ENCODE peak calls at places on chromosome 7, in five cellular contexts. M, G, U, D and R are unnamed samples.

GRCh38 chr7:112929411-112929810 is 139.2 kb upstream of the TMEM168 start:
- DNase-seq in M (no peak), G (no peak), U (no peak), D (no peak), R (no peak)

GRCh38 chr7:119984247-119984646 is 288.7 kb upstream of the KCND2 start:
- DNase-seq in M (no peak), G (no peak), U (no peak), D (no peak), R (no peak)

GRCh38 chr7:87474533-87475358 is 734 bp downstream of the ABCB4 start:
- DNase-seq in M (no peak), G (peak), U (no peak), D (no peak), R (no peak)

GRCh38 chr7:36986429-36987362 is 262.4 kb upstream of the AOAH start:
- DNase-seq in M (peak), G (peak), U (peak), D (peak), R (peak)

GRCh38 chr7:47037607-47038006 is 544.3 kb downstream of the TNS3 start:
- DNase-seq in M (no peak), G (no peak), U (no peak), D (no peak), R (no peak)

GRCh38 chr7:69019437-69019836 is 578.8 kb upstream of the AUTS2 start:
- DNase-seq in M (no peak), G (no peak), U (no peak), D (no peak), R (no peak)

GRCh38 chr7:151808296-151809155 is 68.4 kb downstream of the PRKAG2 start:
- DNase-seq in M (no peak), G (peak), U (no peak), D (no peak), R (no peak)

GRCh38 chr7:157663061-157663863 is 326.5 kb downstream of the DNAJB6 start:
- DNase-seq in M (no peak), G (no peak), U (no peak), D (no peak), R (no peak)

GRCh38 chr7:118214051-118214832 is 10.3 kb upstream of the ANKRD7 start:
- DNase-seq in M (peak), G (peak), U (peak), D (peak), R (peak)

GRCh38 chr7:43430412-43430811 is 152.5 kb upstream of the STK17A start:
- DNase-seq in M (no peak), G (no peak), U (no peak), D (no peak), R (no peak)

GRCh38 chr7:99311702-99312101 is 14.0 kb upstream of the ARPC1A start:
- DNase-seq in M (no peak), G (no peak), U (no peak), D (no peak), R (no peak)

GRCh38 chr7:106317971-106318370 is 33.2 kb upstream of the NAMPT start:
- DNase-seq in M (no peak), G (no peak), U (no peak), D (no peak), R (no peak)

GRCh38 chr7:147298611-147299043 is 1182.0 kb downstream of the CNTNAP2 start:
- DNase-seq in M (no peak), G (no peak), U (no peak), D (no peak), R (no peak)

GRCh38 chr7:81887098-81887497 is 117.3 kb upstream of the HGF start:
- DNase-seq in M (no peak), G (no peak), U (no peak), D (peak), R (no peak)

GRCh38 chr7:30842542-30843451 is 68.9 kb upstream of the AQP1 start:
- DNase-seq in M (no peak), G (peak), U (no peak), D (no peak), R (no peak)

GRCh38 chr7:40717242-40717641 is 582.4 kb downstream of the SUGCT start:
- DNase-seq in M (no peak), G (peak), U (no peak), D (peak), R (no peak)

GRCh38 chr7:110224643-110225042 is 866.3 kb upstream of the LRRN3 start:
- DNase-seq in M (no peak), G (no peak), U (no peak), D (no peak), R (no peak)

GRCh38 chr7:131466735-131467365 is 89.6 kb downstream of the PODXL start:
- DNase-seq in M (no peak), G (no peak), U (no peak), D (no peak), R (no peak)

GRCh38 chr7:132577206-132578049 is 1.2 kb upstream of the PLXNA4 start:
- DNase-seq in M (no peak), G (peak), U (no peak), D (no peak), R (peak)

GRCh38 chr7:93115796-93116195 is 2.0 kb downstream of the SAMD9 start:
- DNase-seq in M (no peak), G (no peak), U (no peak), D (no peak), R (no peak)

GRCh38 chr7:101871351-101871750 is 53.9 kb downstream of the CUX1 start:
- DNase-seq in M (no peak), G (no peak), U (no peak), D (no peak), R (no peak)

GRCh38 chr7:2760098-2760889 is 72.3 kb downstream of the AMZ1 start:
- DNase-seq in M (no peak), G (peak), U (no peak), D (no peak), R (no peak)

GRCh38 chr7:68015565-68016532 is 1019.2 kb downstream of the TYW1 start:
- DNase-seq in M (no peak), G (no peak), U (no peak), D (no peak), R (no peak)

GRCh38 chr7:130151591-130152269 is 53.5 kb downstream of the TMEM209 start:
- DNase-seq in M (peak), G (no peak), U (no peak), D (peak), R (no peak)

GRCh38 chr7:107029061-107029763 is 15.3 kb upstream of the PRKAR2B start:
- DNase-seq in M (no peak), G (no peak), U (no peak), D (no peak), R (no peak)

GRCh38 chr7:29287366-29287765 is 92.8 kb downstream of the CHN2 start:
- DNase-seq in M (no peak), G (no peak), U (no peak), D (no peak), R (no peak)

GRCh38 chr7:112714917-112715316 is 75.3 kb downstream of the TMEM168 start:
- DNase-seq in M (no peak), G (no peak), U (no peak), D (no peak), R (no peak)

DNA sequence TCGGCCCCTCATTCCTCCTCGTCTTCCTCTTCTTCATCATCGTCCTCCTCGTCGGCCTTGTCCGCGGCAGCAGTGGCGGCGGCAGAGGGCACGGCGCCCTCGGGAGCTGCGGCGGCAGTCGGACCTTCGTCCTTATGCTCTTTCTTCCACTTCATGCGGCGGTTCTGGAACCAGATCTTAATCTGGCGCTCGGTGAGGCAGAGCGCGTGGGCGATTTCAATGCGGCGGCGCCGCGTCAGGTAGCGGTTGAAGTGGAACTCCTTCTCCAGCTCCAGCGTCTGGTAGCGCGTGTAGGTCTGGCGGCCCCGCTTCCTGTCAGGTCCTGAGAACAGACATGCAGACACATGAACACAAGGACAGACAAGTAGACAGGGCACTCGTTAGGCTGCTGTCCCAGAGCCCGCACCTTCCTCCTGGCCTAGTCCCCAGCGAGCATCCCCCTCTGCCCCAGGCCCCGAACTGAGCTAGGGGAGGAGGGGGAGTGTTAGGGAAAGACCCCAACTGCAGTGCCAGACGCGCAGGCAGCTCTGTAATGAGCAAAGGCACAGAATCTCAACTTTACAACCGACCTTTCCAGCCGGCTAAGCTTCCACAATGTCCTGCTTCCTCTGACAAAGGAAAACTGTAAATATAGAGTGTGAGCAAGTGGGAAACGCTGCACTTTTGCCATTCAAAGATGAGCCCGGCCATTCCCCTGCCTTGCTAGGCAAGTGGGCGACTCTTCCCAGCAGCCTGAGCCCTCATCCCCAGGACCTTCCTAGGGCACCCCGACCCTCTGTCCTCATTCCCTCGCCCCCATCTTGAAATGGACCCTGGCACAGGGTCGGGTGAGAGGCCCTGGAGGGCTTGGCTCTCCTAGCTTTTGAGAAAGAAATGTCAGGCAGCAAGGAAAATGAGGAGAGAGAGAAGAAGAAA is 1.3 kb downstream of the HOXA7 start:
- DNase-seq in M (no peak), G (no peak), U (no peak), D (no peak), R (no peak)
- H3K27ac ChIP-seq in M (no peak), G (no peak), U (no peak), D (peak), R (no peak)

GRCh38 chr7:8579661-8580060 is 146.3 kb downstream of the NXPH1 start:
- DNase-seq in M (no peak), G (no peak), U (no peak), D (no peak), R (no peak)
- H3K27ac ChIP-seq in M (no peak), G (no peak), U (no peak), D (no peak), R (no peak)

DNA sequence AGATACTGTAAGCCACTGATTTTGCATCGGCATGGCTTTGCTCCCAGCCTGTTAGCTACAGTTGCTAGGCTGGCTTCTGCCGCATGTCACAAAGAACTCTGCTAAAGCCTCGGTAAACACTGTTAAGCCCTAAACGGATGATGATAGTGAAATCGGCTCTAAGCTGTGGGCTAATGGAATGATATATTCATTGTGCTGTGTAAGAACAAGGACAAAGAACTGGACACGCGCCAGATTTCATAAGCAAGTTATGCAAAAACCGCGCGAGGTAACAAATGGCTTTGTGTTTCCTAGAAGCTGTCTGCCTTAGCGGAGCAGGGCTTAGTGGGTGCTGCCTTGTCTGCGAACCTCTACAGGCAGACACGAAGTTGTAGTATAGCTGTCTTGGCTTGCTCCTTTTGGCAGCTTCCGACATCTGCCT is 331.3 kb upstream of the COBL start:
- DNase-seq in M (no peak), G (no peak), U (no peak), D (no peak), R (peak)
- H3K27ac ChIP-seq in M (no peak), G (no peak), U (no peak), D (no peak), R (peak)

DNA sequence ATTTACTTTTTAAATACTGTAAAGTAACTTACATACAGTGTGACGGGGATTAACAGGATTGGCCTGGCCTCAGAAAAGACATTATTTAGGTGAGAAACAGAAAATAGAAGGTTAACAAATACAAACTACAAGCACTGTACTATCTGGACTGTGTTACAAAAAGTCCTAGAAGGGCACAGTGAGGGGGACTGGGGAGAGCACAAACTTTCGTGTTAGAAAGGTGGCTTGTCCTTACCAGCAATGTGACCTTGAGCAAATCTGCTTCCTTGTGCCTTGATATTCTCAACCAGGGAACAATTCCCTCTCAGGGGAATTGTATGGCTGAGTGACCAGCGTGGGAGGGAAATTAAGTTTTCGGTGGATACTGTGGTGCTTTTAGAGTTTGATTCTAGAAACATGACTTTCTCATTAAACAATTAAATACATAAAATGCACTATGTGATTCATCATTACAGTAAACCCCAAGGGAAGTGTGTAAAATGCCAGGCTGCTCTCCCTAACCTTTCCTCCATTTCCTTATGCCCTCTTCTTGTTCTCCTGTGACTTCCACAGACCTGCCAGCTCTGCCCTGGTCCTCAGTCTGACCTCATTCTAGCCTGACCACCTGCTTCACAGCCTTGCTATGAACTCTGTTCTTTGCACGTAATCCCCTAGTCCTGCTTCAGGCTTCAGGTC is 57.7 kb downstream of the OSBPL3 start:
- DNase-seq in M (no peak), G (no peak), U (no peak), D (no peak), R (no peak)
- H3K27ac ChIP-seq in M (no peak), G (no peak), U (no peak), D (peak), R (no peak)

GRCh38 chr7:135743907-135744789 is 4.5 kb downstream of the FAM180A start:
- DNase-seq in M (no peak), G (peak), U (no peak), D (no peak), R (no peak)

GRCh38 chr7:135745702-135746312 is 2.8 kb downstream of the FAM180A start:
- DNase-seq in M (no peak), G (peak), U (no peak), D (no peak), R (no peak)

GRCh38 chr7:135747366-135747765 is 1.2 kb downstream of the FAM180A start:
- DNase-seq in M (no peak), G (no peak), U (no peak), D (no peak), R (no peak)

GRCh38 chr7:135744938-135745701 is 3.5 kb downstream of the FAM180A start:
- DNase-seq in M (no peak), G (peak), U (no peak), D (no peak), R (no peak)

DNA sequence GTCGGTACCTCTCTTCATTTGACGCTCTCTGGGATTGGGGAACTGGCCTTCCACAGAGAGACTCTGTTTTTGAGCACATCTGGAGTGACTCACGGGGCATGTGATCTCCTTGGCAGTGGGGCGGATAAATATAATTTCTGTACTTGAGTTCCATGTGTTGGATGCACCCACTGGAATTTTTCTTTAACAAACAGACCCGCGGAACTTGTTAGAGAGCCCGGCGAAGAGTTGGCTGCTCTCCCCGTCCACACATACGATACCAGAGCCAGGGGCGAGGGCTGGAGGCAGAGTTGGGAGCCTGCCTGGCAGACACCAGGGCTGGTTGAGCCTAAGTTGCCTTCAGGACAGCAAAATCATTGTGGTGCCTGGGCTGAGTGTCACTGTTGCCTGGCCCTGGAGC is at the start of gene FAM180A:
- DNase-seq in M (no peak), G (peak), U (no peak), D (no peak), R (no peak)
- H3K27ac ChIP-seq in M (no peak), G (peak), U (no peak), D (no peak), R (no peak)

DNA sequence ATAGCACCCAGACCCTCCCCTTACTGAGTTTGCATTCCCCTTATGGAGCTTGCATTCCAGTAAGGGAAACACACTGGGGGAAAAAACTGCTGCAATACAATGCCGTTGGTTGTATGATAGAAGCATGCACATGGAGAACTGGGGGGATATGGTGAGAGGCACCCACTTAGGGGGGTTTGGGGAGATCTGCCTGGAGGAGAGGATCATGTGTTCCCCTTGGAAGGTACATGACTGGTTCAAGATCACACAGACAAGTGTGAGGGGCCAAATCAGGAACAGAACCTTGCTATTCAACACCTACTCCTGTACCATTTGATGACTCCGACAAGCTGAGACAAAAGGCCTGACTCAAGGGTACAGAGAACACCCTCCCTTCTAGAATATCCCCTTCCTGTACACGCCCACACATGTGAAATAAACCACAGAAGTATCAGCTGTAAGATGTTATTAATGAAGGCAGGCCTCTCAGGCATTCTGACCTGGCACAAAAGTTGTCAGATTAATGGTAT is 122.1 kb downstream of the NPY start:
- DNase-seq in M (peak), G (no peak), U (no peak), D (no peak), R (no peak)
- H3K27ac ChIP-seq in M (no peak), G (no peak), U (no peak), D (no peak), R (no peak)

GRCh38 chr7:70738486-70738885 is 393.5 kb upstream of the GALNT17 start:
- DNase-seq in M (no peak), G (no peak), U (no peak), D (no peak), R (no peak)
- H3K27ac ChIP-seq in M (no peak), G (no peak), U (no peak), D (peak), R (peak)

GRCh38 chr7:74027124-74027682 is 770 bp upstream of the ELN start:
- DNase-seq in M (no peak), G (no peak), U (no peak), D (no peak), R (no peak)

GRCh38 chr7:74027683-74028320 is at the start of gene ELN:
- DNase-seq in M (no peak), G (peak), U (no peak), D (no peak), R (peak)

GRCh38 chr7:74025745-74026144 is 2.2 kb upstream of the ELN start:
- DNase-seq in M (no peak), G (no peak), U (no peak), D (no peak), R (no peak)

GRCh38 chr7:74025146-74025545 is 2.8 kb upstream of the ELN start:
- DNase-seq in M (no peak), G (no peak), U (no peak), D (peak), R (no peak)

DNA sequence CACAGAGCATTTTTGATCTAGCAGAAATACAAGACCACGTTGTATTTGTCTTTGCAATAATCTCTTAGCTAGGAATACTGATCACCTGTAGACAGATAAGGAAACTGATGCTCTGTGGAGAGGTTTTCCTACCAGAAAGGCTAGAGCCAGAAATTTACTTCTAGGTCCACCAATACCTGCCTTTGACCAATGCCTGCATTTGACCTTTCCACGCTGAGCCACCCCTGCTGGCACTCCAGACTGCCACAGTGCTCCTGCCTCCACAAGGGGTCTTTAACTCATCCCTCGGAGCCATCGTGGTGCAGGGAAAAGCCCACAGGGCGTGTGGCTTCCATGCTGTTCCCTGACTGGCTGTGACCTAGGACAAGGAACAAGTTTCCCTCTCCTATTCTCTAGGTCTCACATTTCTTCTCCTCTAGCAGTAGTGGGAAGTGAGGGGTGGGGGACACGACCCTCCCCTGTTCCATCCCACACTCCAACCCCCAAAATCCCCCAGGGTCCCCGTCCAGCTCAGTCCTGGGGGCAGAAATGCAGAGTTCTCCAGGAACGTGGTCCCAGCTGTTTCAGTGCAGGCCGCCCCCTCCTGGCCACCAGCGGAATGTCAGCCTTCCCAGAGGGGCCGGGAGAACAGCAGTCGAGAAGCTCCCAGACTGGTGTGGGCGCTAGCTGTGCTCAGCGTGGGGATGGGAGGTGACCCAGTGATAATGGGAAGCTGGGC is 1.4 kb upstream of the ELN start:
- DNase-seq in M (peak), G (peak), U (peak), D (peak), R (peak)
- H3K27ac ChIP-seq in M (no peak), G (peak), U (no peak), D (no peak), R (peak)